ENCODE peak calls at places on chromosome 11, in eight cellular contexts. One of them, this sample, is unnamed.

GRCh38 chr11:35649984-35650383 is 12.6 kb upstream of the TRIM44 start:
- DNase-seq in AG20443: peak
- DNase-seq in WTC11: no peak
- DNase-seq in lower lobe of right lung: no peak
- DNase-seq in stimulated activated CD4-positive, alpha-beta T cell treated with anti-CD3 and anti-CD28 coated beads, Interleukin-1b, Interleukin-23, amount 100 ng/mL, for 4 hours: no peak
- DNase-seq in nephron progenitor cell: no peak
- DNase-seq in stimulated activated CD8-positive, alpha-beta memory T cell treated with anti-CD3 and anti-CD28 coated beads, Interleukin-15, amount 100 ng/mL, for 1 hour: no peak
- DNase-seq in NT2/D1: no peak
- DNase-seq in this sample: peak

GRCh38 chr11:42536961-42537360 is 774.8 kb upstream of the API5 start:
- DNase-seq in AG20443: no peak
- DNase-seq in WTC11: no peak
- DNase-seq in lower lobe of right lung: no peak
- DNase-seq in stimulated activated CD4-positive, alpha-beta T cell treated with anti-CD3 and anti-CD28 coated beads, Interleukin-1b, Interleukin-23, amount 100 ng/mL, for 4 hours: no peak
- DNase-seq in nephron progenitor cell: no peak
- DNase-seq in stimulated activated CD8-positive, alpha-beta memory T cell treated with anti-CD3 and anti-CD28 coated beads, Interleukin-15, amount 100 ng/mL, for 1 hour: no peak
- DNase-seq in NT2/D1: no peak
- DNase-seq in this sample: no peak

GRCh38 chr11:2507212-2507901 is 62.5 kb downstream of the KCNQ1 start:
- DNase-seq in AG20443: no peak
- DNase-seq in WTC11: no peak
- DNase-seq in lower lobe of right lung: no peak
- DNase-seq in stimulated activated CD4-positive, alpha-beta T cell treated with anti-CD3 and anti-CD28 coated beads, Interleukin-1b, Interleukin-23, amount 100 ng/mL, for 4 hours: no peak
- DNase-seq in nephron progenitor cell: no peak
- DNase-seq in stimulated activated CD8-positive, alpha-beta memory T cell treated with anti-CD3 and anti-CD28 coated beads, Interleukin-15, amount 100 ng/mL, for 1 hour: no peak
- DNase-seq in NT2/D1: no peak
- DNase-seq in this sample: no peak

GRCh38 chr11:832529-833113 is at the start of gene CD151:
- DNase-seq in AG20443: peak
- DNase-seq in WTC11: peak
- DNase-seq in lower lobe of right lung: no peak
- DNase-seq in stimulated activated CD4-positive, alpha-beta T cell treated with anti-CD3 and anti-CD28 coated beads, Interleukin-1b, Interleukin-23, amount 100 ng/mL, for 4 hours: peak
- DNase-seq in nephron progenitor cell: peak
- DNase-seq in stimulated activated CD8-positive, alpha-beta memory T cell treated with anti-CD3 and anti-CD28 coated beads, Interleukin-15, amount 100 ng/mL, for 1 hour: no peak
- DNase-seq in NT2/D1: no peak
- DNase-seq in this sample: peak

GRCh38 chr11:35260342-35260985 is 121.5 kb downstream of the CD44 start:
- DNase-seq in AG20443: peak
- DNase-seq in WTC11: no peak
- DNase-seq in lower lobe of right lung: no peak
- DNase-seq in stimulated activated CD4-positive, alpha-beta T cell treated with anti-CD3 and anti-CD28 coated beads, Interleukin-1b, Interleukin-23, amount 100 ng/mL, for 4 hours: no peak
- DNase-seq in nephron progenitor cell: no peak
- DNase-seq in stimulated activated CD8-positive, alpha-beta memory T cell treated with anti-CD3 and anti-CD28 coated beads, Interleukin-15, amount 100 ng/mL, for 1 hour: no peak
- DNase-seq in NT2/D1: no peak
- DNase-seq in this sample: peak

GRCh38 chr11:102390667-102391449 is 43.8 kb downstream of the BIRC2 start:
- DNase-seq in AG20443: peak
- DNase-seq in WTC11: peak
- DNase-seq in lower lobe of right lung: peak
- DNase-seq in stimulated activated CD4-positive, alpha-beta T cell treated with anti-CD3 and anti-CD28 coated beads, Interleukin-1b, Interleukin-23, amount 100 ng/mL, for 4 hours: peak
- DNase-seq in nephron progenitor cell: peak
- DNase-seq in stimulated activated CD8-positive, alpha-beta memory T cell treated with anti-CD3 and anti-CD28 coated beads, Interleukin-15, amount 100 ng/mL, for 1 hour: peak
- DNase-seq in NT2/D1: peak
- DNase-seq in this sample: peak

GRCh38 chr11:33103836-33104235 is 57.4 kb downstream of the CSTF3 start:
- DNase-seq in AG20443: no peak
- DNase-seq in WTC11: no peak
- DNase-seq in lower lobe of right lung: no peak
- DNase-seq in stimulated activated CD4-positive, alpha-beta T cell treated with anti-CD3 and anti-CD28 coated beads, Interleukin-1b, Interleukin-23, amount 100 ng/mL, for 4 hours: no peak
- DNase-seq in nephron progenitor cell: no peak
- DNase-seq in stimulated activated CD8-positive, alpha-beta memory T cell treated with anti-CD3 and anti-CD28 coated beads, Interleukin-15, amount 100 ng/mL, for 1 hour: no peak
- DNase-seq in NT2/D1: no peak
- DNase-seq in this sample: no peak

GRCh38 chr11:85867751-85868150 is 12.6 kb downstream of the CCDC83 start:
- DNase-seq in AG20443: peak
- DNase-seq in WTC11: no peak
- DNase-seq in lower lobe of right lung: no peak
- DNase-seq in stimulated activated CD4-positive, alpha-beta T cell treated with anti-CD3 and anti-CD28 coated beads, Interleukin-1b, Interleukin-23, amount 100 ng/mL, for 4 hours: no peak
- DNase-seq in nephron progenitor cell: no peak
- DNase-seq in stimulated activated CD8-positive, alpha-beta memory T cell treated with anti-CD3 and anti-CD28 coated beads, Interleukin-15, amount 100 ng/mL, for 1 hour: no peak
- DNase-seq in NT2/D1: no peak
- DNase-seq in this sample: peak

GRCh38 chr11:69840371-69841169 is 21.4 kb upstream of the FGF3 start:
- DNase-seq in AG20443: peak
- DNase-seq in WTC11: no peak
- DNase-seq in lower lobe of right lung: peak
- DNase-seq in stimulated activated CD4-positive, alpha-beta T cell treated with anti-CD3 and anti-CD28 coated beads, Interleukin-1b, Interleukin-23, amount 100 ng/mL, for 4 hours: no peak
- DNase-seq in nephron progenitor cell: no peak
- DNase-seq in stimulated activated CD8-positive, alpha-beta memory T cell treated with anti-CD3 and anti-CD28 coated beads, Interleukin-15, amount 100 ng/mL, for 1 hour: no peak
- DNase-seq in NT2/D1: no peak
- DNase-seq in this sample: peak

GRCh38 chr11:100925935-100926334 is 203.7 kb downstream of the PGR start:
- DNase-seq in AG20443: no peak
- DNase-seq in WTC11: no peak
- DNase-seq in lower lobe of right lung: no peak
- DNase-seq in stimulated activated CD4-positive, alpha-beta T cell treated with anti-CD3 and anti-CD28 coated beads, Interleukin-1b, Interleukin-23, amount 100 ng/mL, for 4 hours: no peak
- DNase-seq in nephron progenitor cell: no peak
- DNase-seq in stimulated activated CD8-positive, alpha-beta memory T cell treated with anti-CD3 and anti-CD28 coated beads, Interleukin-15, amount 100 ng/mL, for 1 hour: no peak
- DNase-seq in NT2/D1: no peak
- DNase-seq in this sample: peak

GRCh38 chr11:120651836-120652235 is 140.3 kb downstream of the GRIK4 start:
- DNase-seq in AG20443: no peak
- DNase-seq in WTC11: no peak
- DNase-seq in lower lobe of right lung: no peak
- DNase-seq in stimulated activated CD4-positive, alpha-beta T cell treated with anti-CD3 and anti-CD28 coated beads, Interleukin-1b, Interleukin-23, amount 100 ng/mL, for 4 hours: no peak
- DNase-seq in nephron progenitor cell: no peak
- DNase-seq in stimulated activated CD8-positive, alpha-beta memory T cell treated with anti-CD3 and anti-CD28 coated beads, Interleukin-15, amount 100 ng/mL, for 1 hour: no peak
- DNase-seq in NT2/D1: no peak
- DNase-seq in this sample: no peak

GRCh38 chr11:31824791-31825452 is 13.8 kb upstream of the PAX6 start:
- DNase-seq in AG20443: no peak
- DNase-seq in WTC11: no peak
- DNase-seq in lower lobe of right lung: no peak
- DNase-seq in stimulated activated CD4-positive, alpha-beta T cell treated with anti-CD3 and anti-CD28 coated beads, Interleukin-1b, Interleukin-23, amount 100 ng/mL, for 4 hours: no peak
- DNase-seq in nephron progenitor cell: peak
- DNase-seq in stimulated activated CD8-positive, alpha-beta memory T cell treated with anti-CD3 and anti-CD28 coated beads, Interleukin-15, amount 100 ng/mL, for 1 hour: no peak
- DNase-seq in NT2/D1: no peak
- DNase-seq in this sample: no peak

GRCh38 chr11:130814440-130815073 is 101.7 kb downstream of the SNX19 start:
- DNase-seq in AG20443: no peak
- DNase-seq in WTC11: no peak
- DNase-seq in lower lobe of right lung: no peak
- DNase-seq in stimulated activated CD4-positive, alpha-beta T cell treated with anti-CD3 and anti-CD28 coated beads, Interleukin-1b, Interleukin-23, amount 100 ng/mL, for 4 hours: no peak
- DNase-seq in nephron progenitor cell: no peak
- DNase-seq in stimulated activated CD8-positive, alpha-beta memory T cell treated with anti-CD3 and anti-CD28 coated beads, Interleukin-15, amount 100 ng/mL, for 1 hour: no peak
- DNase-seq in NT2/D1: no peak
- DNase-seq in this sample: no peak

GRCh38 chr11:96878299-96879051 is 488.7 kb downstream of the JRKL start:
- DNase-seq in AG20443: no peak
- DNase-seq in WTC11: no peak
- DNase-seq in lower lobe of right lung: peak
- DNase-seq in stimulated activated CD4-positive, alpha-beta T cell treated with anti-CD3 and anti-CD28 coated beads, Interleukin-1b, Interleukin-23, amount 100 ng/mL, for 4 hours: no peak
- DNase-seq in nephron progenitor cell: no peak
- DNase-seq in stimulated activated CD8-positive, alpha-beta memory T cell treated with anti-CD3 and anti-CD28 coated beads, Interleukin-15, amount 100 ng/mL, for 1 hour: no peak
- DNase-seq in NT2/D1: no peak
- DNase-seq in this sample: no peak

GRCh38 chr11:124807201-124807600 is 7.0 kb upstream of the MSANTD2 start:
- DNase-seq in AG20443: no peak
- DNase-seq in WTC11: no peak
- DNase-seq in lower lobe of right lung: no peak
- DNase-seq in stimulated activated CD4-positive, alpha-beta T cell treated with anti-CD3 and anti-CD28 coated beads, Interleukin-1b, Interleukin-23, amount 100 ng/mL, for 4 hours: no peak
- DNase-seq in nephron progenitor cell: no peak
- DNase-seq in stimulated activated CD8-positive, alpha-beta memory T cell treated with anti-CD3 and anti-CD28 coated beads, Interleukin-15, amount 100 ng/mL, for 1 hour: no peak
- DNase-seq in NT2/D1: no peak
- DNase-seq in this sample: no peak

GRCh38 chr11:75785187-75785586 is 16.6 kb downstream of the DGAT2 start:
- DNase-seq in AG20443: no peak
- DNase-seq in WTC11: no peak
- DNase-seq in lower lobe of right lung: no peak
- DNase-seq in stimulated activated CD4-positive, alpha-beta T cell treated with anti-CD3 and anti-CD28 coated beads, Interleukin-1b, Interleukin-23, amount 100 ng/mL, for 4 hours: no peak
- DNase-seq in nephron progenitor cell: no peak
- DNase-seq in stimulated activated CD8-positive, alpha-beta memory T cell treated with anti-CD3 and anti-CD28 coated beads, Interleukin-15, amount 100 ng/mL, for 1 hour: no peak
- DNase-seq in NT2/D1: no peak
- DNase-seq in this sample: no peak

GRCh38 chr11:119742263-119742861 is 13.4 kb upstream of the NECTIN1 start:
- DNase-seq in AG20443: peak
- DNase-seq in WTC11: peak
- DNase-seq in lower lobe of right lung: no peak
- DNase-seq in stimulated activated CD4-positive, alpha-beta T cell treated with anti-CD3 and anti-CD28 coated beads, Interleukin-1b, Interleukin-23, amount 100 ng/mL, for 4 hours: no peak
- DNase-seq in nephron progenitor cell: peak
- DNase-seq in stimulated activated CD8-positive, alpha-beta memory T cell treated with anti-CD3 and anti-CD28 coated beads, Interleukin-15, amount 100 ng/mL, for 1 hour: no peak
- DNase-seq in NT2/D1: no peak
- DNase-seq in this sample: no peak

GRCh38 chr11:110747531-110747930 is 35.3 kb upstream of the ARHGAP20 start:
- DNase-seq in AG20443: no peak
- DNase-seq in WTC11: no peak
- DNase-seq in lower lobe of right lung: no peak
- DNase-seq in stimulated activated CD4-positive, alpha-beta T cell treated with anti-CD3 and anti-CD28 coated beads, Interleukin-1b, Interleukin-23, amount 100 ng/mL, for 4 hours: no peak
- DNase-seq in nephron progenitor cell: no peak
- DNase-seq in stimulated activated CD8-positive, alpha-beta memory T cell treated with anti-CD3 and anti-CD28 coated beads, Interleukin-15, amount 100 ng/mL, for 1 hour: no peak
- DNase-seq in NT2/D1: no peak
- DNase-seq in this sample: no peak

GRCh38 chr11:116931206-116931953 is 94.0 kb upstream of the APOA1 start:
- DNase-seq in AG20443: peak
- DNase-seq in WTC11: no peak
- DNase-seq in lower lobe of right lung: no peak
- DNase-seq in stimulated activated CD4-positive, alpha-beta T cell treated with anti-CD3 and anti-CD28 coated beads, Interleukin-1b, Interleukin-23, amount 100 ng/mL, for 4 hours: no peak
- DNase-seq in nephron progenitor cell: no peak
- DNase-seq in stimulated activated CD8-positive, alpha-beta memory T cell treated with anti-CD3 and anti-CD28 coated beads, Interleukin-15, amount 100 ng/mL, for 1 hour: no peak
- DNase-seq in NT2/D1: no peak
- DNase-seq in this sample: peak

GRCh38 chr11:121194731-121195596 is 93.9 kb downstream of the TECTA start:
- DNase-seq in AG20443: peak
- DNase-seq in WTC11: peak
- DNase-seq in lower lobe of right lung: no peak
- DNase-seq in stimulated activated CD4-positive, alpha-beta T cell treated with anti-CD3 and anti-CD28 coated beads, Interleukin-1b, Interleukin-23, amount 100 ng/mL, for 4 hours: no peak
- DNase-seq in nephron progenitor cell: peak
- DNase-seq in stimulated activated CD8-positive, alpha-beta memory T cell treated with anti-CD3 and anti-CD28 coated beads, Interleukin-15, amount 100 ng/mL, for 1 hour: peak
- DNase-seq in NT2/D1: peak
- DNase-seq in this sample: peak